ENCODE peak calls at places on chromosomes 7 and 10, in six cellular contexts. One of them, this sample, is unnamed.

GRCh38 chr10:11160982-11161554 is 143.4 kb downstream of the CELF2 start:
- DNase-seq in trophoblast cell: no peak
- DNase-seq in H1: no peak
- DNase-seq in H9: no peak
- DNase-seq in neuronal stem cell: no peak
- DNase-seq in mesenchymal stem cell: no peak
- DNase-seq in this sample: no peak

GRCh38 chr10:127720903-127721302 is 16.1 kb upstream of the FOXI2 start:
- DNase-seq in neuronal stem cell: no peak
- DNase-seq in trophoblast cell: no peak
- DNase-seq in H1: no peak
- DNase-seq in mesenchymal stem cell: no peak
- DNase-seq in H9: peak
- DNase-seq in this sample: no peak

GRCh38 chr7:29987083-29987482 is 2.5 kb downstream of the SCRN1 start:
- DNase-seq in mesenchymal stem cell: peak
- DNase-seq in neuronal stem cell: no peak
- DNase-seq in trophoblast cell: no peak
- DNase-seq in H9: no peak
- DNase-seq in H1: no peak
- DNase-seq in this sample: peak

GRCh38 chr10:130992802-130993523 is 318.6 kb downstream of the TCERG1L start:
- DNase-seq in mesenchymal stem cell: no peak
- DNase-seq in neuronal stem cell: no peak
- DNase-seq in trophoblast cell: no peak
- DNase-seq in H9: no peak
- DNase-seq in H1: no peak
- DNase-seq in this sample: no peak

GRCh38 chr7:146008293-146008692 is 108.3 kb upstream of the CNTNAP2 start:
- DNase-seq in H9: no peak
- DNase-seq in H1: no peak
- DNase-seq in trophoblast cell: no peak
- DNase-seq in mesenchymal stem cell: no peak
- DNase-seq in neuronal stem cell: no peak
- DNase-seq in this sample: no peak

GRCh38 chr10:122056431-122057094 is 67.6 kb downstream of the TACC2 start:
- DNase-seq in neuronal stem cell: no peak
- DNase-seq in trophoblast cell: peak
- DNase-seq in H9: no peak
- DNase-seq in mesenchymal stem cell: no peak
- DNase-seq in H1: no peak
- DNase-seq in this sample: no peak

GRCh38 chr7:151088019-151088855 is 2.0 kb downstream of the AGAP3 start:
- DNase-seq in H1: no peak
- DNase-seq in mesenchymal stem cell: peak
- DNase-seq in H9: no peak
- DNase-seq in neuronal stem cell: no peak
- DNase-seq in trophoblast cell: no peak
- DNase-seq in this sample: no peak

GRCh38 chr10:36362257-36362656 is 720.2 kb upstream of the FZD8 start:
- DNase-seq in H9: no peak
- DNase-seq in trophoblast cell: no peak
- DNase-seq in neuronal stem cell: no peak
- DNase-seq in H1: no peak
- DNase-seq in mesenchymal stem cell: no peak
- DNase-seq in this sample: no peak

GRCh38 chr10:82319046-82319445 is 444.1 kb downstream of the NRG3 start:
- DNase-seq in neuronal stem cell: no peak
- DNase-seq in H1: no peak
- DNase-seq in H9: no peak
- DNase-seq in trophoblast cell: no peak
- DNase-seq in mesenchymal stem cell: no peak
- DNase-seq in this sample: no peak

GRCh38 chr7:125876436-125876835 is 946.8 kb upstream of the POT1 start:
- DNase-seq in neuronal stem cell: no peak
- DNase-seq in H1: no peak
- DNase-seq in trophoblast cell: no peak
- DNase-seq in mesenchymal stem cell: no peak
- DNase-seq in H9: no peak
- DNase-seq in this sample: no peak

DNA sequence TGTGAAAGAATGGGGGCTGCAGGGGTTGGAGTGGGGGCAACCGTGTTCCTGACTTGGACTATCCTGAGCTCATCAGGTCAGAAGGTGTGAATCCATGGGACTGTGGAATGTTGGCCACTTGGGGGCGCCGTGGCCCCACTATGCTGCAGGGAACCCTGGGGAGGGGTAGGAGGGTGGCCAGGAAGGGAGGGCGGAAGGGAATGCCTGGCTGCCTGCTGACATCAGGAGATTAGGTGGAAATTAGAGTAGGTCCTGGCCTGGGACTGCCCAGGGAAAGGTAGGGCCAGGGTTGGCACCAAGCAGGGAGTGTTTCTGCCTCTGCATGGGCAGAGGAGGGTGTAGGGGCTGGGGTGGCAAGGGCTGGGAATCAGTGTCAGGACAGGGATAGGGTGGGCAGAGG is 65.8 kb upstream of the PRSS58 start:
- DNase-seq in mesenchymal stem cell: no peak
- DNase-seq in trophoblast cell: peak
- DNase-seq in H1: peak
- DNase-seq in neuronal stem cell: peak
- DNase-seq in H9: peak
- DNase-seq in this sample: no peak
- H3K14ac ChIP-seq in mesenchymal stem cell: peak
- H3K14ac ChIP-seq in trophoblast cell: no peak
- H3K14ac ChIP-seq in H1: no peak
- H3K14ac ChIP-seq in neuronal stem cell: no peak
- H3K14ac ChIP-seq in H9: no peak
- H3K14ac ChIP-seq in this sample: no peak

DNA sequence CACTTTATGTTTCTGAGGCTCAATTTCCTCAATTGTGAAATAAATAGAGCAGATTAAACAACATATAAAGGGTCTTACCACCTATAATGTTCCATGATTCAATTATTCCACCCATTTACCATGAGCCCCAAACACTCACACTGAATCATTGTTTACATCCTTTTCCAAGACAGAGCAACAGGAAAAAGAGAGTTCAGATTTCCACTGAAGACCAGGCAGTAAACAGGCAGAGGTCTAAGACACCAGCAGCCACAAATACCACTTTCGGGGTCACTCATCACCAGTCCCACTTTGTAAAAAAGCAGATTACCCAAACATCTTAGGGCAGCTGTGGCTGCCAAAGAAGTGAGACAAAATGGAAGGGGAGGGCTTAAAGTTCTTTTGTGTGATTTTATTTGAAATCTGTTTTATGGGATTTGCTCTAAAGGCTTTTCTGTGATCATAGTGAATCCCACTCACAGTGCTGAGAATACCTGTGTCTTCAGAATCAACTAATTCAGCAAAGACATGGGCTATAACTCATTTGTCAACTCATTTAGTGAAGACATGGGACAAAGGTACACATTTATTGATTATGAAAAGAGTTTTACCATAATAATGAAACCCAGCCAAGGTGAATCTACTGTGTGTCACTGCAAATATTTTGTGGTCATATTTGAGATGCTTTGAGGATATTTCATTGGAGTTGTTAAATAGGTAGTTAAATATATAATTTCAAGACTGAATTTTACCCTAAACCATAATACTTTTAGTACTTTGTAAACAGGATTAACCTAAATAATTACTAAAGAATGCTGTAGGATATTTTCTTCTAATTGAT is 24.8 kb upstream of the DLD start:
- DNase-seq in H1: no peak
- DNase-seq in H9: no peak
- DNase-seq in mesenchymal stem cell: peak
- DNase-seq in trophoblast cell: no peak
- DNase-seq in neuronal stem cell: no peak
- DNase-seq in this sample: no peak
- H3K14ac ChIP-seq in H1: no peak
- H3K14ac ChIP-seq in H9: no peak
- H3K14ac ChIP-seq in mesenchymal stem cell: no peak
- H3K14ac ChIP-seq in trophoblast cell: no peak
- H3K14ac ChIP-seq in neuronal stem cell: no peak
- H3K14ac ChIP-seq in this sample: no peak

GRCh38 chr7:28865494-28866257 is 92.5 kb downstream of the TRIL start:
- DNase-seq in H1: no peak
- DNase-seq in H9: no peak
- DNase-seq in trophoblast cell: peak
- DNase-seq in mesenchymal stem cell: peak
- DNase-seq in neuronal stem cell: no peak
- DNase-seq in this sample: peak
- H3K14ac ChIP-seq in H1: no peak
- H3K14ac ChIP-seq in H9: no peak
- H3K14ac ChIP-seq in trophoblast cell: no peak
- H3K14ac ChIP-seq in mesenchymal stem cell: no peak
- H3K14ac ChIP-seq in neuronal stem cell: no peak
- H3K14ac ChIP-seq in this sample: no peak

DNA sequence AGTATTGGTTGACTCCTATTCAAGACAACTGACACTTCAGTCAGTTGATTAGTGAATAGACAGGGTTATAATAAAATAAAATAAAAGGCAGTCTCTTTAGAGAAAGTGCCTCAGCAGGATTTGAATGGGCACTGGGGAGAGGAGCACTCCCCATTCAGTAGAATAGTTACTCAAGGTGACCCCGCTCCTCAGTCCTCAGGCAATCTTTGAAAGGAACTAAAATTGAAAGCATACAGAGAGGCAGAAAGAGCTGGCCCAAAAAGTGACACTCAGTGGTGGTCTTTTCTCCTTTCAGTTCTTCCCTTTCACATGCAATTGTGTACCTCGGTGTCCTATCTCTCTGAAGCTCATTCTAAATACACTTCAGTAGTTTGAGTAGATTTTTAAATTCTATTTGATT is 47.4 kb upstream of the MACC1 start:
- DNase-seq in H9: no peak
- DNase-seq in trophoblast cell: no peak
- DNase-seq in neuronal stem cell: no peak
- DNase-seq in H1: no peak
- DNase-seq in mesenchymal stem cell: no peak
- DNase-seq in this sample: no peak
- H3K14ac ChIP-seq in H9: no peak
- H3K14ac ChIP-seq in trophoblast cell: no peak
- H3K14ac ChIP-seq in neuronal stem cell: no peak
- H3K14ac ChIP-seq in H1: no peak
- H3K14ac ChIP-seq in mesenchymal stem cell: no peak
- H3K14ac ChIP-seq in this sample: no peak

DNA sequence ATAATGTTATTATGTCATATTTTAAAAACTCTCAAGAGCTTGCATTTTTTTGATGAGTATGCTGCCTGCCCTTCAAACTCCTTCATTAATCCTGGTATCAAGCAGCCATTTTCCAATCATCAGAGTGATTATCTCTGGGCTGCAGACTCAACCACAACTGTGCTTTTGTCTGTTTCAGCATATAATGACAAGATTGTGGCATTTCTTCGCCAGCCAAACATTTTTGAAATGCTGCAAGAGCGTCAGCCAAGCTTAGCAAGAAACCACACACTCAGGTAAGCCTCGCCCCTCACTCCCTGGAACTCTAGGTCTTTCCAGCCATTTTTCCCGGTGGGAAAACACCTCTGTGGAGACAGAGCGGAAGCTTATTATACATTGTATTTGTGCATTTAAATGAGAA is 90.0 kb upstream of the STK17A start:
- DNase-seq in H1: no peak
- DNase-seq in H9: no peak
- DNase-seq in mesenchymal stem cell: no peak
- DNase-seq in trophoblast cell: no peak
- DNase-seq in neuronal stem cell: no peak
- DNase-seq in this sample: no peak
- H3K14ac ChIP-seq in H1: no peak
- H3K14ac ChIP-seq in H9: no peak
- H3K14ac ChIP-seq in mesenchymal stem cell: no peak
- H3K14ac ChIP-seq in trophoblast cell: no peak
- H3K14ac ChIP-seq in neuronal stem cell: no peak
- H3K14ac ChIP-seq in this sample: no peak

DNA sequence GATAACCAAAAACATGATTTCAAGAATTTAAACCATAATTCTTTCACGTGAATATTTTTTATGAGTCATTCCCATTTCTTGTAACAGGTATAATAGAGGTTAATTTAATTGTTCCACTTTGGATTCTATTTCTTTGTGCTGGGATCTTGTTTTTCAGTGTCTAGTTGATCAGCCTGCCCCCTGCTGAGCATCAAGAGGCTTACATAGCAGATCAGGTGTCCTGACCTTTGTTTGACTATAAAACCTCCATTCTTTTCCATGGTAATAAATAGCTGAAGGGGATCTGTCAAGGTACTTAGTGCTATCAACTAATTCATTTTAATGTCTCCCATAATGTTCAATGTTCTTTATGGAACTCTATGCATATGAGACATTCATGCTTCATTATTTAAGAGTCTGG is 4.9 kb downstream of the COL17A1 start:
- DNase-seq in H9: no peak
- DNase-seq in trophoblast cell: peak
- DNase-seq in neuronal stem cell: peak
- DNase-seq in H1: no peak
- DNase-seq in mesenchymal stem cell: peak
- DNase-seq in this sample: peak
- H3K14ac ChIP-seq in H9: no peak
- H3K14ac ChIP-seq in trophoblast cell: no peak
- H3K14ac ChIP-seq in neuronal stem cell: no peak
- H3K14ac ChIP-seq in H1: no peak
- H3K14ac ChIP-seq in mesenchymal stem cell: no peak
- H3K14ac ChIP-seq in this sample: no peak

DNA sequence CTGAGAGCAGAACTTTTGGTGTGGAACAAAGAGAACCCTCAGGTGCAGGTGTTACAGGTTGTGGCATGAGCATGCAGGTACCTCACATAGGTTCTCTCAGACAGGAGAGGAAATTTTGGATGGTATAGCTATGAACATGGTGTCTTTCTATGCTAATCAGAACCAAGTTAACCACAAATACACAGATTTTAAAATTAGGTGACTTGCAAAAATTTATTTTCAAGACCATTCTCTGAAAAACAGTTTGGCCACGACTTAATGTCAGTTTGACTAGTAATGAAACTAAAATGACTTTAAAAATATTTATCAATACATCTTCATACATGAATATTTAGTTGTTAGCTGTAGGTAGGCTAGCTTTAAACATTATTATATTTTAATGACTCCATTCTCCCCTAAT is 129.6 kb downstream of the SRI start:
- DNase-seq in mesenchymal stem cell: no peak
- DNase-seq in H9: no peak
- DNase-seq in trophoblast cell: no peak
- DNase-seq in H1: no peak
- DNase-seq in neuronal stem cell: no peak
- DNase-seq in this sample: no peak
- H3K14ac ChIP-seq in mesenchymal stem cell: no peak
- H3K14ac ChIP-seq in H9: no peak
- H3K14ac ChIP-seq in trophoblast cell: no peak
- H3K14ac ChIP-seq in H1: no peak
- H3K14ac ChIP-seq in neuronal stem cell: no peak
- H3K14ac ChIP-seq in this sample: no peak

GRCh38 chr10:69201045-69201444 is 19.1 kb upstream of the HKDC1 start:
- DNase-seq in mesenchymal stem cell: no peak
- DNase-seq in H9: no peak
- DNase-seq in neuronal stem cell: no peak
- DNase-seq in H1: no peak
- DNase-seq in trophoblast cell: no peak
- DNase-seq in this sample: peak

GRCh38 chr10:69202332-69202731 is 17.8 kb upstream of the HKDC1 start:
- DNase-seq in mesenchymal stem cell: no peak
- DNase-seq in H9: no peak
- DNase-seq in trophoblast cell: no peak
- DNase-seq in neuronal stem cell: no peak
- DNase-seq in H1: no peak
- DNase-seq in this sample: peak
- H3K14ac ChIP-seq in mesenchymal stem cell: no peak
- H3K14ac ChIP-seq in H9: no peak
- H3K14ac ChIP-seq in trophoblast cell: no peak
- H3K14ac ChIP-seq in neuronal stem cell: no peak
- H3K14ac ChIP-seq in H1: no peak
- H3K14ac ChIP-seq in this sample: no peak

This sample was measured in IMR-90.